ENCODE peak calls at places on chromosomes 6 and 20, in four cellular contexts. E is HepG2, J is SK-N-SH, B is K562. I is an unnamed sample.

GRCh38 chr6:1917628-1918371 is 308.1 kb downstream of the FOXC1 start:
- DNase-seq in J (no peak), B (no peak), E (peak; percentile 44), I (no peak)

GRCh38 chr20:31824554-31825313 is 5.6 kb downstream of the MYLK2 start:
- DNase-seq in J (peak; percentile 17), B (no peak), E (no peak), I (no peak)

GRCh38 chr20:6735913-6736845 is 31.3 kb upstream of the BMP2 start:
- DNase-seq in J (no peak), E (no peak), B (no peak), I (no peak)

GRCh38 chr6:20569000-20569610 is 34.8 kb downstream of the CDKAL1 start:
- DNase-seq in B (no peak), E (no peak), J (no peak), I (no peak)

GRCh38 chr20:31717478-31717946 is 5.2 kb downstream of the BCL2L1 start:
- DNase-seq in B (no peak), J (no peak), E (no peak), I (no peak)

GRCh38 chr20:48288930-48289507 is 503.7 kb upstream of the SULF2 start:
- DNase-seq in B (no peak), E (peak; percentile 35), J (no peak), I (no peak)

GRCh38 chr6:2381872-2382661 is 136.7 kb upstream of the GMDS start:
- DNase-seq in E (no peak), J (no peak), B (no peak), I (no peak)

GRCh38 chr6:50718566-50718965 is 5.2 kb downstream of the TFAP2D start:
- DNase-seq in B (no peak), J (no peak), E (no peak), I (no peak)

GRCh38 chr20:4234128-4234527 is 218.8 kb upstream of the RNF24 start:
- DNase-seq in E (no peak), J (no peak), B (no peak), I (no peak)

GRCh38 chr20:31559704-31560093 is 45.4 kb upstream of the ID1 start:
- DNase-seq in B (peak; percentile 33), J (no peak), E (no peak), I (no peak)

GRCh38 chr6:2503816-2504494 is 246.8 kb downstream of the MYLK4 start:
- DNase-seq in E (peak; percentile 55), B (no peak), J (no peak), I (no peak)

GRCh38 chr20:35215066-35215956 is 11.2 kb upstream of the MMP24 start:
- DNase-seq in E (peak; percentile 61), B (peak; percentile 27), J (no peak), I (no peak)

GRCh38 chr6:42661540-42662153 is 60.8 kb downstream of the PRPH2 start:
- DNase-seq in E (peak; percentile 78), J (peak; percentile 65), B (peak; percentile 84), I (peak; percentile 78)

GRCh38 chr6:16286151-16286522 is 47.8 kb downstream of the GMPR start:
- DNase-seq in E (peak; percentile 37), B (peak; percentile 62), J (peak; percentile 72), I (peak; percentile 83)

GRCh38 chr6:91822581-91822980 is 1235.7 kb upstream of the MAP3K7 start:
- DNase-seq in E (no peak), J (no peak), B (no peak), I (no peak)

GRCh38 chr6:45021652-45022051 is 306.5 kb upstream of the RUNX2 start:
- DNase-seq in B (no peak), E (no peak), J (no peak), I (no peak)

GRCh38 chr6:246349-246748 is 45.9 kb upstream of the DUSP22 start:
- DNase-seq in E (no peak), J (no peak), B (peak; percentile 22), I (no peak)

GRCh38 chr20:37351689-37352610 is 6.0 kb downstream of the SRC start:
- DNase-seq in E (no peak), B (no peak), J (peak; percentile 32), I (no peak)

GRCh38 chr20:8858181-8858794 is 210.6 kb upstream of the PLCB4 start:
- DNase-seq in B (no peak), J (peak; percentile 36), E (peak; percentile 34), I (no peak)

GRCh38 chr20:58112017-58112781 is 116.3 kb downstream of the ANKRD60 start:
- DNase-seq in E (no peak), B (no peak), J (no peak), I (no peak)

GRCh38 chr20:22502731-22503191 is 81.6 kb downstream of the FOXA2 start:
- DNase-seq in J (no peak), B (no peak), E (peak; percentile 75), I (no peak)

GRCh38 chr6:74409447-74409846 is 713.4 kb downstream of the CD109 start:
- DNase-seq in J (no peak), E (peak; percentile 36), B (no peak), I (no peak)

GRCh38 chr6:119630561-119631192 is 281.1 kb upstream of the MAN1A1 start:
- DNase-seq in B (no peak), J (no peak), E (no peak), I (no peak)

GRCh38 chr6:137892271-137892708 is 25.2 kb downstream of the TNFAIP3 start:
- DNase-seq in E (no peak), B (no peak), J (no peak), I (no peak)

GRCh38 chr6:108174371-108175175 is 8.8 kb downstream of the NR2E1 start:
- DNase-seq in J (peak; percentile 16), E (no peak), B (peak; percentile 15), I (peak; percentile 82)

GRCh38 chr6:90383212-90383611 is 86.6 kb upstream of the BACH2 start:
- DNase-seq in J (no peak), B (no peak), E (no peak), I (no peak)

GRCh38 chr6:113970808-113971676 is at the start of gene HDAC2:
- DNase-seq in J (peak; percentile 97), E (peak; percentile 67), B (peak; percentile 92), I (peak; percentile 85)

GRCh38 chr20:20487811-20488210 is 119.9 kb downstream of the INSM1 start:
- DNase-seq in J (no peak), B (no peak), E (no peak), I (no peak)

GRCh38 chr6:43887340-43887858 is 117.4 kb downstream of the VEGFA start:
- DNase-seq in B (no peak), E (no peak), J (no peak), I (no peak)

GRCh38 chr20:4835244-4836177 is 113.8 kb downstream of the PRND start:
- DNase-seq in E (no peak), B (no peak), J (no peak), I (no peak)

GRCh38 chr6:166277892-166278578 is 30.2 kb downstream of the PRR18 start:
- DNase-seq in E (no peak), B (no peak), J (no peak), I (no peak)

GRCh38 chr6:34610819-34611477 is 54.8 kb upstream of the SPDEF start:
- DNase-seq in B (peak; percentile 82), E (peak; percentile 31), J (no peak), I (no peak)

GRCh38 chr20:8568068-8568467 is 436.0 kb downstream of the PLCB1 start:
- DNase-seq in E (peak; percentile 36), J (no peak), B (no peak), I (no peak)

GRCh38 chr20:33655164-33655563 is 7.0 kb upstream of the C20orf144 start:
- DNase-seq in B (no peak), E (no peak), J (no peak), I (no peak)

GRCh38 chr6:41122918-41123317 is 31.2 kb downstream of the TREML1 start:
- DNase-seq in B (no peak), J (no peak), E (no peak), I (no peak)
- TF ChIP-seq FOXJ3 in B (no peak), J (no peak), E (no peak), I (no peak)

DNA sequence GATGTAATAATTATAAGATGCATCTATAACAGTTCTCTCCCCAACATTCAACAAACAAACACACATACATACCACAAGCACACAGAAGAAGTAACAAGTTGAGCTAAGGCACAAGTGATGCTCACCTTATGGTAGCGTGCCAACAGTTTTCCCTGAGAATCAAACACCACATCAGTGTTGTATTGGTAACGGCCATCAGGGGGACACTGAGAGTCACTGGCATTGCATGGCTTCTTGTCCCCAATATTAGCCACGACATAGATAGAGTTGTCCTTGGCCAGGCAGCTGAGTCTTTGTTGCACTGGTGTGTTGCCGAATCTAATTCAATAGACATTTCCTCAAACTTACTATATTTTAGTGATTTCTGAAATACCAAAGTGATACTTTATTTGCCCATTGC is 14.8 kb upstream of the VNN1 start:
- DNase-seq in B (peak; percentile 15), J (no peak), E (peak; percentile 28), I (peak; percentile 16)
- TF ChIP-seq CTCF in B (peak; percentile 29), J (no peak), E (peak; percentile 39), I (peak; percentile 30)

GRCh38 chr20:52102126-52102525 is 89.5 kb downstream of the ZFP64 start:
- DNase-seq in E (no peak), B (no peak), J (no peak), I (no peak)

GRCh38 chr20:52104546-52105044 is 87.0 kb downstream of the ZFP64 start:
- DNase-seq in E (no peak), J (peak; percentile 46), B (no peak), I (peak; percentile 72)

GRCh38 chr20:52103911-52104545 is 87.6 kb downstream of the ZFP64 start:
- DNase-seq in E (no peak), B (no peak), J (no peak), I (peak; percentile 68)

GRCh38 chr20:52102559-52102958 is 89.0 kb downstream of the ZFP64 start:
- DNase-seq in E (no peak), J (no peak), B (no peak), I (no peak)

DNA sequence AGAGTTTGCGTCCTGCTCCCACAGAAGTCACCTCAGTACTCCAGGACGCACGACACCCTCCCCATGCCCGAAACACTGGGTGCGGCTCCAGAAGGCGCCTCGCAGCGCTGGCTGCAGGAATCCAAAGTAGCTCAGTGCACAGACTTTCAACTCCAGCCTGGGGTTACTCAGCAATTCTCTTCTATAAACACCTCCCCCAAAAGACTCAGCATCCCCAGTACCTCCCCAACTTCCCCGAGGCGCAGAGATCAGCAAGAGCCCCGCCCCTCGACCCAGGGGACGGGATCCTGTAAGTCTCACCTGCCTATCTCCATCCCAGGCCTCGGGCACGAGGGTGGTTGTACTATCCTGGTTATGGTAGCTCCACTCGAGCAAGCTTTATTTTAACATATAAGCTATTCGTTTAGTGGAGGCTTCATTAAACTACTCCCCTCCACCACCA is 88.1 kb downstream of the ZFP64 start:
- DNase-seq in E (no peak), J (no peak), B (peak; percentile 14), I (peak; percentile 67)
- TF ChIP-seq FOXJ3 in E (no peak), J (no peak), B (no peak), I (no peak)

GRCh38 chr6:160102956-160103824 is 18.4 kb upstream of the SLC22A1 start:
- DNase-seq in J (peak; percentile 45), B (peak; percentile 59), E (peak; percentile 45), I (peak; percentile 55)
- TF ChIP-seq CTCF in J (peak; percentile 59), B (peak; percentile 54), E (peak; percentile 53), I (peak; percentile 21)

DNA sequence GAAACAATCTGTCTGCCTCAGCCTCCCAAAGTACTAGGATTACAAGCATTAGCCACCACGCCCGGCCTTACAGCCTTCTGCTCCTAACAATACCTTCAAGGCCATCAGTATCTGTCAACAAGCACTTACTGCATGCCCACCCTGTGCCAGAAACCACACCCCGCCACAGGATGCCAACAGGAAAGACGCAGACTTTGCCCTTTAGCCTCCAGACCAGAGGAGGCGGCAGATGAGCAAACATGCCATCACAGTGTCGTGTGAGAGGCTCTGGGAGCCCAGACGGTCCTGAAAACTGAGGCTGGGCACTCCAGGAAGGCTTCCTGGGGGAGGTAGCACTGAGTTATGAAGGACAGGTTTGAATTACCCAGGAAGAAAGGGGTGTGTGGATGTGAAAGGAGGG is 34.7 kb upstream of the TGM3 start:
- DNase-seq in E (peak; percentile 73), J (no peak), B (no peak), I (no peak)
- TF ChIP-seq FOXJ3 in E (no peak), J (no peak), B (no peak), I (no peak)

I was measured in WTC11.